ENCODE peak calls at places on chromosomes 16 and 17, in five cellular contexts. V, E, G, W and Q are unnamed samples.

GRCh38 chr17:3990391-3991127 is 26.3 kb upstream of the ATP2A3 start:
- DNase-seq in E (no peak), V (no peak), W (no peak), G (no peak), Q (no peak)

GRCh38 chr17:65783845-65784334 is 222.4 kb upstream of the AXIN2 start:
- DNase-seq in E (no peak), G (no peak), V (peak; percentile 93), W (no peak), Q (no peak)

GRCh38 chr16:84052071-84052622 is 9.6 kb upstream of the SLC38A8 start:
- DNase-seq in E (no peak), V (no peak), W (no peak), G (peak; percentile 59), Q (no peak)

GRCh38 chr17:72613411-72614292 is 478.8 kb downstream of the SLC39A11 start:
- DNase-seq in V (peak; percentile 67), G (no peak), W (no peak), E (no peak), Q (no peak)

GRCh38 chr17:18968945-18969887 is 17.3 kb downstream of the SLC5A10 start:
- DNase-seq in V (no peak), E (no peak), W (no peak), G (no peak), Q (no peak)

GRCh38 chr16:12486386-12486785 is 317.3 kb downstream of the CPPED1 start:
- DNase-seq in V (no peak), W (no peak), G (no peak), E (no peak), Q (no peak)

GRCh38 chr16:9195301-9195700 is 103.9 kb downstream of the HAPSTR1 start:
- DNase-seq in E (no peak), V (no peak), W (no peak), G (no peak), Q (no peak)

GRCh38 chr16:20899503-20900298 is 457 bp downstream of the DCUN1D3 start:
- DNase-seq in V (no peak), W (no peak), G (peak; percentile 40), E (no peak), Q (peak; percentile 72)

GRCh38 chr17:49031965-49032928 is 35.1 kb downstream of the IGF2BP1 start:
- DNase-seq in W (no peak), G (peak; percentile 53), V (peak; percentile 88), E (peak; percentile 41), Q (peak; percentile 92)

GRCh38 chr17:20053343-20053964 is 44.3 kb downstream of the SPECC1 start:
- DNase-seq in G (no peak), W (no peak), V (no peak), E (no peak), Q (peak; percentile 16)

GRCh38 chr17:79658811-79659207 is 48.0 kb upstream of the RBFOX3 start:
- DNase-seq in W (no peak), G (peak; percentile 35), E (no peak), V (peak; percentile 45), Q (peak; percentile 57)

GRCh38 chr17:4903051-4903818 is at the start of gene CHRNE:
- DNase-seq in V (peak; percentile 84), E (peak; percentile 87), G (peak; percentile 93), W (no peak), Q (peak; percentile 70)

GRCh38 chr16:19851476-19851875 is 33.2 kb downstream of the GPRC5B start:
- DNase-seq in W (no peak), V (no peak), E (no peak), G (no peak), Q (no peak)

GRCh38 chr16:57196753-57197152 is 10.6 kb downstream of the RSPRY1 start:
- DNase-seq in E (no peak), G (no peak), W (no peak), V (no peak), Q (no peak)

GRCh38 chr16:86985656-86986030 is 331.5 kb downstream of the C16orf95 start:
- DNase-seq in E (no peak), W (no peak), V (no peak), G (no peak), Q (no peak)

GRCh38 chr16:48182979-48183537 is 27.3 kb upstream of the ABCC12 start:
- DNase-seq in W (no peak), V (no peak), E (no peak), G (no peak), Q (no peak)

GRCh38 chr16:290015-290680 is 7.2 kb downstream of the PDIA2 start:
- DNase-seq in V (no peak), W (no peak), E (no peak), G (no peak), Q (no peak)

GRCh38 chr16:17125671-17126070 is 345.1 kb downstream of the XYLT1 start:
- DNase-seq in V (no peak), G (no peak), E (no peak), W (no peak), Q (no peak)

GRCh38 chr16:67663151-67663876 is 2.6 kb downstream of the PARD6A start:
- DNase-seq in V (peak; percentile 25), G (no peak), W (no peak), E (no peak), Q (peak; percentile 56)

GRCh38 chr16:21128991-21129390 is 21.7 kb downstream of the DNAH3 start:
- DNase-seq in E (no peak), W (no peak), V (no peak), G (no peak), Q (no peak)

GRCh38 chr17:22435231-22435974 is 743.1 kb downstream of the KCNJ18 start:
- DNase-seq in W (no peak), G (peak; percentile 75), E (no peak), V (no peak), Q (no peak)

GRCh38 chr16:24853169-24853824 is 7.5 kb downstream of the SLC5A11 start:
- DNase-seq in W (no peak), V (peak; percentile 13), E (no peak), G (no peak), Q (no peak)

GRCh38 chr16:85851034-85851780 is 47.8 kb upstream of the IRF8 start:
- DNase-seq in W (no peak), V (no peak), E (no peak), G (no peak), Q (peak; percentile 29)
- H3K4me1 ChIP-seq in W (no peaks in the 10 kb centered on the region), V (peaks cover 16% of the 10 kb centered on the region), E (no peaks in the 10 kb centered on the region), G (no peaks in the 10 kb centered on the region), Q (peaks cover 55% of the 10 kb centered on the region)

GRCh38 chr16:88285514-88285822 is 97.3 kb upstream of the ZNF469 start:
- DNase-seq in W (no peak), G (no peak), V (no peak), E (no peak), Q (no peak)
- H3K9me3 ChIP-seq in W (peaks cover 19% of the 10 kb centered on the region), G (no peaks in the 10 kb centered on the region), V (no peaks in the 10 kb centered on the region), E (peaks cover 5% of the 10 kb centered on the region), Q (peaks cover 31% of the 10 kb centered on the region)

DNA sequence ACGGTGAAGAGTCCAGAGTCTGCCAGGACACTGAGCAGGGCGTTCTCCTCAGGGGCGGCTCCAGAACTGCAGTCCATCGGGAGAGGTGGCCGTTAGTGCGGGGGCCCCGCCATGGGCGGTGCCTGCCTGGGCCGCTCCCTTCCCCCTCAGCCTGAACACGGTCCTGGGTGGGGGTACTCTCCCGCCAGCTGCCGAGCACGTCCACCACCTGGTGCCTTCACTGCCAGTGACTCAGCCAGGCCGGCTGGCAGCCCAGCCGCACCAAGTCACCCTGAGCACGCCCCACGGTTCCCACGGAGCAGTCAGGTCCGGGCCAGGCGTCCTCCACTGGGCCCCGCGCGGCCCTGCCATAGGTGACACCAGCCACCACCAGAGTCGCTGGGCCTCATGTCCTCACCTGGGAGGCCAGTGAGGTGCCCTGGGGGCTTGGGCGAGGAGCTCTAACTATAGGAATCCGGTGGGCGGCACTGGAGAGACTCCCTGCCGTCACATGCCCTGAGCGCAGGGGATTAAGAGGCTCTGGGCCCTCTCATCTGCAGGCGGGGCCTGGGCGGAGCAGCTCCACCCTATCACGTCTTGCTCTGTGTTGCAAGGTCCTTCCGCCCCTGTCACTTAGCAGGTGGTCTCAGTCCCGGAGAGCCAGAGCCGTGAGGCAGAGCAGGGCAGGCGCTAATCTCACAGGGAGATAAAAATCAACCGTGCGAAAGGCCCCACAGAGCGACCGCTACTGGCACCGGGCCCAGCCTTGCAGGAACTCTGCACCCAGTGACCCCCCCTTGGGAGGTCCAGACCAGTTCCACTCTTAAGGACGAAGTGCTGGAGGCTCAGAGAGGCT is 14.3 kb downstream of the PIEZO1 start:
- DNase-seq in E (peak; percentile 41), W (no peak), G (no peak), V (peak; percentile 78), Q (peak; percentile 85)
- H3K4me3 ChIP-seq in E (no peak overlapping the region), W (peak overlapping the region; percentile 33), G (no peak overlapping the region), V (no peak overlapping the region), Q (no peak overlapping the region)

DNA sequence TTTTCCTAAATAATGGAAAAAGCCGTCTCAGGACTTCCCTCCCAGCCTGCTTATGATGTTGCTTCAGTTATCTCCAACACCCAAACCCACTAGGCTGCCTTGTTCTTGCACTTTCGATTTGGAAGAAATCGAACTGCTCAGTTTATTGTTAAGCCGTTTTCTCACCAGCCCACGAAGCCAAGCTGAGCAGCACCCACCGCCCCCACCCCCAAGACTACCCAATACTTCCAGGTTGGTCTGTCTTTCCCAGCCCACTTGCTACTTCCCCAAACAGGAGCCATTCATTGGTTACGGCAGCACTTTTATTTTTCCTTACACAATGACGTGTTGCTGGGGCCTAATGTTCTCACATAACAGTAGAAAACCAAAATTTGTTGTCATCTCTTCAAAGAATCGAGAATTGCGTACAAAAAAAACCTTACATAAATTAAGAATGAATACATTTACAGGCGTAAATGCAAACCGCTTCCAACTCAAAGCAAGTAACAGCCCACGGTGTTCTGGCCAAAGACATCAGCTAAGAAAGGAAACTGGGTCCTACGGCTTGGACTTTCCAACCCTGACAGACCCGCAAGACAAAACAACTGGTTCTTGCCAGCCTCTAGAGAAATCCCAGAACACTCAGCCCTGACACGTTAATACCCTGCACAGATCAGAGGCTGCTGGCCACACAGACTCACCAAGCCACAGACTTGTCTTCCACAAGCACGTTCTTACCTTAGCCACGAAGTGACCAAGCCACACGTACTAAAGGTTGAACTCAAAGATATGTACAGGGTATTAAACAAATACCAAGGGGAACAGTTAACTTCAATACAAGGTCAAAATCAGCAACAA is 2.7 kb downstream of the ACTG1 start:
- DNase-seq in G (no peak), W (no peak), V (peak; percentile 43), E (peak; percentile 66), Q (no peak)
- H3K4me1 ChIP-seq in G (peaks cover 19% of the 10 kb centered on the region), W (peaks cover 51% of the 10 kb centered on the region), V (peaks cover 9% of the 10 kb centered on the region), E (peaks cover 24% of the 10 kb centered on the region), Q (peaks cover 22% of the 10 kb centered on the region)

GRCh38 chr16:49446805-49447204 is 73.2 kb downstream of the C16orf78 start:
- DNase-seq in W (no peak), E (no peak), G (no peak), V (no peak), Q (no peak)
- H3K9me3 ChIP-seq in W (no peaks in the 10 kb centered on the region), E (no peaks in the 10 kb centered on the region), G (no peaks in the 10 kb centered on the region), V (no peaks in the 10 kb centered on the region), Q (no peaks in the 10 kb centered on the region)

DNA sequence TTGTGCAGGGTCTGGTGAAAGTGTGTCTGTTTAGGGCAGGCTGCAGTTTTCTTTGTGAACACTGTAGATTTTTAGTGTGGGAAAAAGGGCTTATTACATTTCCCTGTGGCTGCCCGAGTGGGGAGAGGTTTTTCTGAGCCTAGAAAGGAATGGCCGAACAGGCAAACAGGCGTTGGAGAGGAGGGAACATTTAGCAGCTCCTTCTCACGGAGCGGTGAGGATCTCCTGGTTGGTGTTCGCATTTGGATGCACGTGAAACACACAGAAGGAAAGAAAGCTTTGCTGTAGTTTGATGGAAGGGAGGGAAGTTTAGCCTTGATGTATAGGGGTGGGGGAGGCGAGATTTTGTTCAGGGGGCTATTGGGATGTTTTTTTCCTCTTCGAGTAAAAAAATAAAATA is 3.7 kb downstream of the GSG1L start:
- DNase-seq in G (no peak), W (no peak), V (no peak), E (no peak), Q (no peak)
- H3K4me3 ChIP-seq in G (no peak overlapping the region), W (no peak overlapping the region), V (no peak overlapping the region), E (no peak overlapping the region), Q (no peak overlapping the region)